ENCODE peak calls at places on chromosome 16, in ten cellular contexts. T is foreskin keratinocyte; P is left lung; O is mucosa of descending colon; W is esophagus mucosa; R is Panc1; S is activated CD8-positive, alpha-beta memory T cell treated with anti-CD3 and anti-CD28 coated beads, Interleukin-2, amount 10 ng/mL, durations not matched to agents 7 days and 5 days; F is heart right ventricle; X is Right ventricle myocardium inferior; I is psoas muscle. M is an unnamed sample.

GRCh38 chr16:79348521-79349306 is 251.8 kb downstream of the MAF start:
- ATAC-seq in X (no peak), F (no peak), T (no peak), W (no peak), S (no peak), P (no peak), O (no peak), R (no peak), I (no peak), M (no peak)

GRCh38 chr16:19375561-19376158 is 42.0 kb upstream of the TMC5 start:
- ATAC-seq in I (no peak), T (peak), W (peak), O (peak), S (peak), X (no peak), F (peak), P (peak), R (peak), M (peak)

GRCh38 chr16:70582280-70582978 is 58.8 kb downstream of the SF3B3 start:
- ATAC-seq in S (no peak), P (no peak), X (no peak), O (no peak), W (peak), I (no peak), F (no peak), R (no peak), T (no peak), M (no peak)

GRCh38 chr16:29767062-29767461 is 11.0 kb upstream of the ZG16 start:
- ATAC-seq in W (no peak), S (no peak), X (no peak), F (no peak), T (no peak), O (no peak), I (no peak), R (no peak), P (no peak), M (no peak)

GRCh38 chr16:31063495-31063842 is 10.6 kb downstream of the ZNF668 start:
- ATAC-seq in O (no peak), R (no peak), S (no peak), F (no peak), P (no peak), W (no peak), X (no peak), I (no peak), T (no peak), M (no peak)

GRCh38 chr16:20957153-20957552 is 56.6 kb downstream of the LYRM1 start:
- ATAC-seq in F (no peak), I (no peak), R (no peak), S (no peak), O (no peak), W (no peak), P (no peak), X (no peak), T (no peak), M (no peak)

GRCh38 chr16:24540575-24541240 is 1.3 kb downstream of the RBBP6 start:
- ATAC-seq in I (no peak), X (no peak), R (no peak), T (no peak), W (no peak), P (peak), S (peak), O (no peak), F (peak), M (peak)

GRCh38 chr16:75345711-75346110 is 87.6 kb downstream of the CFDP1 start:
- ATAC-seq in P (no peak), I (no peak), S (no peak), R (no peak), O (no peak), W (no peak), T (no peak), F (no peak), X (no peak), M (no peak)

GRCh38 chr16:53080345-53081031 is 25.7 kb downstream of the CHD9 start:
- ATAC-seq in I (peak), W (peak), T (peak), X (peak), F (peak), R (no peak), O (peak), S (no peak), P (peak), M (peak)

GRCh38 chr16:782263-782662 is 5.9 kb downstream of the RPUSD1 start:
- ATAC-seq in W (no peak), R (no peak), I (no peak), F (no peak), O (no peak), T (no peak), S (no peak), P (no peak), X (no peak), M (no peak)

GRCh38 chr16:89344314-89344828 is 126.9 kb downstream of the ZNF778 start:
- ATAC-seq in T (no peak), F (peak), S (no peak), O (no peak), X (peak), R (peak), P (no peak), I (peak), W (no peak), M (no peak)

GRCh38 chr16:10597184-10597583 is 16.8 kb upstream of the EMP2 start:
- ATAC-seq in T (no peak), F (no peak), W (no peak), R (no peak), S (no peak), I (no peak), X (no peak), P (no peak), O (peak), M (no peak)

GRCh38 chr16:23196577-23196976 is 14.0 kb downstream of the SCNN1G start:
- ATAC-seq in T (no peak), P (no peak), X (no peak), O (no peak), S (no peak), F (no peak), I (no peak), W (no peak), R (no peak), M (no peak)

GRCh38 chr16:89018605-89019158 is 41.7 kb upstream of the CBFA2T3 start:
- ATAC-seq in O (no peak), P (no peak), I (no peak), S (no peak), R (peak), W (no peak), T (no peak), F (no peak), X (no peak), M (no peak)

GRCh38 chr16:3216263-3216640 is 18.7 kb downstream of the ZNF200 start:
- ATAC-seq in R (no peak), W (no peak), S (no peak), O (no peak), I (no peak), F (no peak), P (no peak), X (no peak), T (no peak), M (no peak)

GRCh38 chr16:84414789-84415326 is 46.5 kb downstream of the ATP2C2 start:
- ATAC-seq in F (peak), O (peak), S (no peak), I (no peak), T (no peak), P (no peak), R (no peak), W (no peak), X (peak), M (no peak)

GRCh38 chr16:74568961-74569631 is 37.8 kb downstream of the GLG1 start:
- ATAC-seq in R (no peak), O (peak), F (no peak), W (peak), I (no peak), X (no peak), T (peak), P (peak), S (no peak), M (peak)

GRCh38 chr16:68275611-68276191 is 11.4 kb downstream of the SLC7A6 start:
- ATAC-seq in T (peak), R (no peak), I (peak), X (no peak), W (no peak), S (peak), F (no peak), O (peak), P (peak), M (peak)